ENCODE peak calls at places on chromosome 21, in four cellular contexts. X is mucosa of descending colon, W is amniotic stem cell, Q is HS-5. K is an unnamed sample.

GRCh38 chr21:27045281-27045985 is 78.5 kb upstream of the ADAMTS5 start:
- DNase-seq in X (no peak), W (no peak), Q (no peak), K (no peak)

GRCh38 chr21:39384674-39385298 is 35.9 kb upstream of the HMGN1 start:
- DNase-seq in Q (peak), W (no peak), X (no peak), K (no peak)

GRCh38 chr21:37712204-37712934 is 203.9 kb downstream of the KCNJ6 start:
- DNase-seq in W (peak), Q (peak), X (peak), K (peak)

GRCh38 chr21:14617836-14618235 is 71.7 kb upstream of the SAMSN1 start:
- DNase-seq in X (no peak), W (no peak), Q (no peak), K (no peak)

GRCh38 chr21:45949928-45950739 is 31.4 kb upstream of the COL6A1 start:
- DNase-seq in Q (no peak), W (no peak), X (no peak), K (no peak)

GRCh38 chr21:14403681-14404318 is 20.9 kb upstream of the HSPA13 start:
- DNase-seq in X (no peak), Q (no peak), W (no peak), K (no peak)

GRCh38 chr21:34690041-34690792 is 21.4 kb downstream of the CLIC6 start:
- DNase-seq in W (no peak), X (no peak), Q (no peak), K (no peak)

GRCh38 chr21:33127154-33127893 is 57.4 kb downstream of the OLIG1 start:
- DNase-seq in W (no peak), X (peak), Q (peak), K (peak)

GRCh38 chr21:35072960-35073359 is 23.9 kb upstream of the RUNX1 start:
- DNase-seq in X (no peak), Q (no peak), W (peak), K (no peak)

GRCh38 chr21:15978158-15978805 is 248.5 kb downstream of the USP25 start:
- DNase-seq in Q (no peak), X (no peak), W (no peak), K (no peak)

GRCh38 chr21:25735895-25736597 is 1.3 kb downstream of the GABPA start:
- DNase-seq in Q (no peak), X (no peak), W (no peak), K (no peak)

GRCh38 chr21:45353200-45353599 is 51.8 kb upstream of the COL18A1 start:
- DNase-seq in Q (no peak), W (no peak), X (no peak), K (no peak)

GRCh38 chr21:27058673-27059365 is 91.9 kb upstream of the ADAMTS5 start:
- DNase-seq in X (no peak), W (no peak), Q (no peak), K (no peak)

GRCh38 chr21:35503646-35504045 is 454.5 kb upstream of the RUNX1 start:
- DNase-seq in W (no peak), Q (no peak), X (no peak), K (no peak)

GRCh38 chr21:46211786-46212720 is 16.5 kb downstream of the LSS start:
- DNase-seq in X (peak), W (no peak), Q (no peak), K (no peak)

GRCh38 chr21:31537872-31538576 is 121.5 kb upstream of the SOD1 start:
- DNase-seq in X (no peak), Q (no peak), W (no peak), K (no peak)